ENCODE peak calls at places on chromosomes 3 and 15, in ten cellular contexts. G is AG20443; N is frontal cortex; D is iris pigment epithelial cell; F is CD4-positive, CD25-positive, alpha-beta regulatory T cell; Z is EL; J is lower lobe of right lung; O is amygdala; L is adipocyte; H is GM19239. C is an unnamed sample.

GRCh38 chr3:169980055-169980454 is 13.4 kb downstream of the SEC62 start:
- DNase-seq in G (no peak), N (no peak), D (peak; percentile 89), F (no peak), Z (peak; percentile 48), J (no peak), O (no peak), L (peak; percentile 87), H (no peak), C (no peak)

GRCh38 chr15:63008333-63009049 is 34.1 kb upstream of the TPM1 start:
- DNase-seq in G (no peak), N (no peak), D (no peak), F (no peak), Z (no peak), J (no peak), O (no peak), L (no peak), H (no peak), C (no peak)

GRCh38 chr3:195847061-195847950 is 35.6 kb upstream of the MUC4 start:
- DNase-seq in G (peak; percentile 21), N (no peak), D (peak; percentile 86), F (no peak), Z (peak; percentile 78), J (no peak), O (no peak), L (no peak), H (no peak), C (peak; percentile 41)

GRCh38 chr15:31758126-31758525 is 272.2 kb upstream of the CHRNA7 start:
- DNase-seq in G (no peak), N (peak; percentile 27), D (peak; percentile 7), F (no peak), Z (peak; percentile 14), J (peak; percentile 59), O (peak; percentile 62), L (no peak), H (no peak), C (peak; percentile 24)

GRCh38 chr3:10286596-10287295 is 6.0 kb downstream of the GHRL start:
- DNase-seq in G (peak; percentile 50), N (no peak), D (peak; percentile 76), F (no peak), Z (peak; percentile 38), J (no peak), O (no peak), L (peak; percentile 90), H (no peak), C (peak; percentile 91)

GRCh38 chr3:4426782-4427344 is 40.2 kb downstream of the SUMF1 start:
- DNase-seq in G (peak; percentile 41), N (no peak), D (peak; percentile 90), F (no peak), Z (peak; percentile 63), J (no peak), O (no peak), L (peak; percentile 98), H (no peak), C (peak; percentile 85)

GRCh38 chr3:5314897-5315296 is 127.4 kb downstream of the EDEM1 start:
- DNase-seq in G (no peak), N (no peak), D (no peak), F (no peak), Z (no peak), J (no peak), O (no peak), L (no peak), H (no peak), C (peak; percentile 50)

GRCh38 chr3:195860456-195860855 is 47.9 kb downstream of the TNK2 start:
- DNase-seq in G (no peak), N (no peak), D (no peak), F (no peak), Z (no peak), J (no peak), O (no peak), L (no peak), H (no peak), C (no peak)

GRCh38 chr15:58758141-58758540 is 8.6 kb upstream of the ADAM10 start:
- DNase-seq in G (peak; percentile 52), N (no peak), D (peak; percentile 44), F (no peak), Z (peak; percentile 24), J (no peak), O (no peak), L (peak; percentile 51), H (no peak), C (no peak)

GRCh38 chr15:71275098-71275497 is 159.8 kb downstream of the THSD4 start:
- DNase-seq in G (peak; percentile 50), N (no peak), D (peak; percentile 93), F (no peak), Z (peak; percentile 93), J (no peak), O (no peak), L (peak; percentile 87), H (no peak), C (peak; percentile 83)

GRCh38 chr3:37183375-37183831 is 9.0 kb upstream of the LRRFIP2 start:
- DNase-seq in G (peak; percentile 52), N (no peak), D (peak; percentile 95), F (no peak), Z (peak; percentile 95), J (no peak), O (no peak), L (peak; percentile 96), H (no peak), C (peak; percentile 96)

GRCh38 chr3:170044795-170045244 is 7.0 kb downstream of the GPR160 start:
- DNase-seq in G (no peak), N (no peak), D (no peak), F (no peak), Z (no peak), J (no peak), O (no peak), L (no peak), H (peak; percentile 39), C (no peak)

GRCh38 chr15:90087454-90088154 is 14.7 kb downstream of the IDH2 start:
- DNase-seq in G (peak; percentile 42), N (no peak), D (peak; percentile 31), F (no peak), Z (peak; percentile 30), J (no peak), O (peak; percentile 24), L (no peak), H (no peak), C (peak; percentile 42)

GRCh38 chr15:101455291-101455916 is 34.1 kb downstream of the PCSK6 start:
- DNase-seq in G (peak; percentile 55), N (peak; percentile 59), D (no peak), F (no peak), Z (peak; percentile 34), J (no peak), O (peak; percentile 40), L (no peak), H (no peak), C (peak; percentile 27)

GRCh38 chr3:70882104-70882503 is 569.7 kb upstream of the MDFIC2 start:
- DNase-seq in G (no peak), N (no peak), D (peak; percentile 88), F (no peak), Z (no peak), J (no peak), O (no peak), L (no peak), H (no peak), C (peak; percentile 39)

GRCh38 chr3:126423191-126424038 is 28.7 kb downstream of the CFAP100 start:
- DNase-seq in G (no peak), N (no peak), D (no peak), F (no peak), Z (no peak), J (peak; percentile 32), O (no peak), L (no peak), H (no peak), C (no peak)

GRCh38 chr3:38111696-38112377 is 25.1 kb downstream of the ACAA1 start:
- DNase-seq in G (no peak), N (no peak), D (no peak), F (no peak), Z (no peak), J (peak; percentile 38), O (no peak), L (no peak), H (no peak), C (no peak)

GRCh38 chr3:52055537-52056351 is 627 bp downstream of the DUSP7 start:
- DNase-seq in G (peak; percentile 54), N (no peak), D (peak; percentile 69), F (peak; percentile 63), Z (peak; percentile 61), J (peak; percentile 74), O (no peak), L (peak; percentile 71), H (peak; percentile 58), C (peak; percentile 36)

GRCh38 chr15:63502843-63503738 is 1.3 kb upstream of the USP3 start:
- DNase-seq in G (peak; percentile 85), N (no peak), D (peak; percentile 99), F (peak; percentile 58), Z (peak; percentile 98), J (peak; percentile 98), O (peak; percentile 29), L (no peak), H (peak; percentile 54), C (peak; percentile 98)

GRCh38 chr3:159741281-159741680 is 247.4 kb upstream of the IL12A start:
- DNase-seq in G (no peak), N (no peak), D (no peak), F (no peak), Z (no peak), J (no peak), O (no peak), L (no peak), H (no peak), C (no peak)

GRCh38 chr3:87436781-87437543 is 160.6 kb upstream of the POU1F1 start:
- DNase-seq in G (peak; percentile 25), N (no peak), D (peak; percentile 9), F (no peak), Z (peak; percentile 60), J (no peak), O (no peak), L (peak; percentile 70), H (no peak), C (peak; percentile 45)

GRCh38 chr3:50623840-50624474 is 7.0 kb downstream of the MAPKAPK3 start:
- DNase-seq in G (peak; percentile 22), N (no peak), D (no peak), F (peak; percentile 32), Z (peak; percentile 28), J (no peak), O (no peak), L (peak; percentile 20), H (peak; percentile 34), C (peak; percentile 71)

GRCh38 chr3:134459506-134460041 is 26.2 kb downstream of the ANAPC13 start:
- DNase-seq in G (no peak), N (no peak), D (no peak), F (no peak), Z (no peak), J (no peak), O (no peak), L (no peak), H (no peak), C (no peak)

GRCh38 chr3:9147896-9148267 is 101.6 kb downstream of the SRGAP3 start:
- DNase-seq in G (no peak), N (no peak), D (no peak), F (no peak), Z (no peak), J (no peak), O (no peak), L (no peak), H (no peak), C (no peak)

GRCh38 chr15:97114900-97115763 is 784.6 kb downstream of the NR2F2 start:
- DNase-seq in G (no peak), N (no peak), D (no peak), F (no peak), Z (no peak), J (no peak), O (no peak), L (no peak), H (no peak), C (no peak)